ENCODE peak calls at places on chromosomes 11 and 22, in five cellular contexts. One of them, this sample, is unnamed.

GRCh38 chr11:133530501-133530835 is 1.8 kb downstream of the OPCML start:
- DNase-seq in IMR-90: no peak
- DNase-seq in H1: no peak
- DNase-seq in mesenchymal stem cell: no peak
- DNase-seq in H9: peak
- DNase-seq in this sample: no peak

GRCh38 chr11:103851166-103851651 is 185.2 kb upstream of the DDI1 start:
- DNase-seq in IMR-90: peak
- DNase-seq in H1: no peak
- DNase-seq in mesenchymal stem cell: peak
- DNase-seq in H9: no peak
- DNase-seq in this sample: no peak

GRCh38 chr11:64888406-64888757 is 10.0 kb upstream of the EHD1 start:
- DNase-seq in IMR-90: no peak
- DNase-seq in H1: no peak
- DNase-seq in mesenchymal stem cell: no peak
- DNase-seq in H9: no peak
- DNase-seq in this sample: no peak

GRCh38 chr22:36405671-36406070 is 17.9 kb upstream of the MYH9 start:
- DNase-seq in IMR-90: no peak
- DNase-seq in H1: no peak
- DNase-seq in mesenchymal stem cell: peak
- DNase-seq in H9: no peak
- DNase-seq in this sample: no peak

GRCh38 chr22:37032535-37033460 is 13.3 kb downstream of the MPST start:
- DNase-seq in IMR-90: peak
- DNase-seq in H1: peak
- DNase-seq in mesenchymal stem cell: peak
- DNase-seq in H9: no peak
- DNase-seq in this sample: peak

GRCh38 chr11:2468363-2469240 is 23.8 kb downstream of the KCNQ1 start:
- DNase-seq in IMR-90: no peak
- DNase-seq in H1: no peak
- DNase-seq in mesenchymal stem cell: no peak
- DNase-seq in H9: no peak
- DNase-seq in this sample: no peak

GRCh38 chr11:30377347-30377746 is 54.4 kb downstream of the ARL14EP start:
- DNase-seq in IMR-90: no peak
- DNase-seq in H1: no peak
- DNase-seq in mesenchymal stem cell: no peak
- DNase-seq in H9: no peak
- DNase-seq in this sample: no peak

GRCh38 chr11:35144103-35144741 is 5.3 kb downstream of the CD44 start:
- DNase-seq in IMR-90: peak
- DNase-seq in H1: no peak
- DNase-seq in mesenchymal stem cell: peak
- DNase-seq in H9: no peak
- DNase-seq in this sample: no peak

GRCh38 chr11:66267379-66268209 is 845 bp upstream of the RAB1B start:
- DNase-seq in IMR-90: peak
- DNase-seq in H1: peak
- DNase-seq in mesenchymal stem cell: peak
- DNase-seq in H9: peak
- DNase-seq in this sample: peak

GRCh38 chr11:80700386-80700785 is 1259.6 kb upstream of the TENM4 start:
- DNase-seq in IMR-90: no peak
- DNase-seq in H1: no peak
- DNase-seq in mesenchymal stem cell: peak
- DNase-seq in H9: no peak
- DNase-seq in this sample: no peak

GRCh38 chr11:47184711-47185304 is 1.4 kb downstream of the PACSIN3 start:
- DNase-seq in IMR-90: no peak
- DNase-seq in H1: no peak
- DNase-seq in mesenchymal stem cell: peak
- DNase-seq in H9: no peak
- DNase-seq in this sample: no peak

GRCh38 chr22:45975266-45976161 is 1.4 kb downstream of the WNT7B start:
- DNase-seq in IMR-90: no peak
- DNase-seq in H1: no peak
- DNase-seq in mesenchymal stem cell: no peak
- DNase-seq in H9: no peak
- DNase-seq in this sample: peak

GRCh38 chr22:22684605-22685561 is 40.5 kb downstream of the GGTLC2 start:
- DNase-seq in IMR-90: peak
- DNase-seq in H1: peak
- DNase-seq in mesenchymal stem cell: peak
- DNase-seq in H9: peak
- DNase-seq in this sample: no peak

GRCh38 chr11:65606876-65607613 is 7.0 kb downstream of the MAP3K11 start:
- DNase-seq in IMR-90: peak
- DNase-seq in H1: peak
- DNase-seq in mesenchymal stem cell: peak
- DNase-seq in H9: peak
- DNase-seq in this sample: peak

GRCh38 chr11:102470257-102470656 is 17.7 kb upstream of the TMEM123 start:
- DNase-seq in IMR-90: no peak
- DNase-seq in H1: no peak
- DNase-seq in mesenchymal stem cell: no peak
- DNase-seq in H9: no peak
- DNase-seq in this sample: no peak

GRCh38 chr11:33835143-33835878 is 56.6 kb downstream of the LMO2 start:
- DNase-seq in IMR-90: peak
- DNase-seq in H1: no peak
- DNase-seq in mesenchymal stem cell: peak
- DNase-seq in H9: no peak
- DNase-seq in this sample: peak

GRCh38 chr11:5620606-5621521 is 3.9 kb upstream of the TRIM34 start:
- DNase-seq in IMR-90: peak
- DNase-seq in H1: no peak
- DNase-seq in mesenchymal stem cell: peak
- DNase-seq in H9: no peak
- DNase-seq in this sample: peak

GRCh38 chr22:49689255-49689770 is 138.4 kb downstream of the BRD1 start:
- DNase-seq in IMR-90: no peak
- DNase-seq in H1: no peak
- DNase-seq in mesenchymal stem cell: no peak
- DNase-seq in H9: peak
- DNase-seq in this sample: no peak

GRCh38 chr11:96339704-96340554 is 3.1 kb downstream of the MAML2 start:
- DNase-seq in IMR-90: peak
- DNase-seq in H1: no peak
- DNase-seq in mesenchymal stem cell: peak
- DNase-seq in H9: no peak
- DNase-seq in this sample: no peak

GRCh38 chr11:111944139-111944538 is 7.0 kb downstream of the DIXDC1 start:
- DNase-seq in IMR-90: peak
- DNase-seq in H1: no peak
- DNase-seq in mesenchymal stem cell: peak
- DNase-seq in H9: no peak
- DNase-seq in this sample: peak

GRCh38 chr11:68882391-68882790 is 21.2 kb downstream of the MRPL21 start:
- DNase-seq in IMR-90: no peak
- DNase-seq in H1: no peak
- DNase-seq in mesenchymal stem cell: no peak
- DNase-seq in H9: no peak
- DNase-seq in this sample: no peak

GRCh38 chr11:26025680-26026079 is 306.2 kb upstream of the ANO3 start:
- DNase-seq in IMR-90: peak
- DNase-seq in H1: no peak
- DNase-seq in mesenchymal stem cell: no peak
- DNase-seq in H9: no peak
- DNase-seq in this sample: peak

GRCh38 chr11:111019931-111020381 is 225.6 kb upstream of the POU2AF2 start:
- DNase-seq in IMR-90: peak
- DNase-seq in H1: no peak
- DNase-seq in mesenchymal stem cell: peak
- DNase-seq in H9: no peak
- DNase-seq in this sample: no peak

GRCh38 chr22:47390026-47390970 is 627.8 kb downstream of the TBC1D22A start:
- DNase-seq in IMR-90: no peak
- DNase-seq in H1: no peak
- DNase-seq in mesenchymal stem cell: no peak
- DNase-seq in H9: no peak
- DNase-seq in this sample: no peak

GRCh38 chr22:24128631-24129601 is 52.4 kb upstream of the SUSD2 start:
- DNase-seq in IMR-90: no peak
- DNase-seq in H1: no peak
- DNase-seq in mesenchymal stem cell: no peak
- DNase-seq in H9: no peak
- DNase-seq in this sample: no peak

GRCh38 chr11:36109850-36110606 is 166.2 kb downstream of the LDLRAD3 start:
- DNase-seq in IMR-90: no peak
- DNase-seq in H1: no peak
- DNase-seq in mesenchymal stem cell: no peak
- DNase-seq in H9: peak
- DNase-seq in this sample: no peak

GRCh38 chr11:131471976-131472375 is 101.6 kb downstream of the NTM start:
- DNase-seq in IMR-90: no peak
- DNase-seq in H1: no peak
- DNase-seq in mesenchymal stem cell: no peak
- DNase-seq in H9: no peak
- DNase-seq in this sample: no peak

GRCh38 chr11:115503886-115504278 is 333 bp downstream of the CADM1 start:
- DNase-seq in IMR-90: no peak
- DNase-seq in H1: no peak
- DNase-seq in mesenchymal stem cell: no peak
- DNase-seq in H9: no peak
- DNase-seq in this sample: no peak

GRCh38 chr11:70503878-70504240 is 105.5 kb downstream of the CTTN start:
- DNase-seq in IMR-90: no peak
- DNase-seq in H1: no peak
- DNase-seq in mesenchymal stem cell: peak
- DNase-seq in H9: peak
- DNase-seq in this sample: no peak

GRCh38 chr22:17121235-17122195 is at the start of gene TMEM121B:
- DNase-seq in IMR-90: peak
- DNase-seq in H1: peak
- DNase-seq in mesenchymal stem cell: peak
- DNase-seq in H9: peak
- DNase-seq in this sample: no peak

GRCh38 chr11:14026961-14027360 is 64.4 kb downstream of the SPON1 start:
- DNase-seq in IMR-90: peak
- DNase-seq in H1: no peak
- DNase-seq in mesenchymal stem cell: no peak
- DNase-seq in H9: no peak
- DNase-seq in this sample: no peak

GRCh38 chr11:24239016-24239720 is 257.7 kb upstream of the LUZP2 start:
- DNase-seq in IMR-90: peak
- DNase-seq in H1: no peak
- DNase-seq in mesenchymal stem cell: peak
- DNase-seq in H9: no peak
- DNase-seq in this sample: no peak

GRCh38 chr11:118295834-118296454 is 8.6 kb upstream of the CD3E start:
- DNase-seq in IMR-90: peak
- DNase-seq in H1: no peak
- DNase-seq in mesenchymal stem cell: peak
- DNase-seq in H9: no peak
- DNase-seq in this sample: no peak

GRCh38 chr22:43031617-43032016 is 16.7 kb upstream of the PACSIN2 start:
- DNase-seq in IMR-90: no peak
- DNase-seq in H1: no peak
- DNase-seq in mesenchymal stem cell: peak
- DNase-seq in H9: no peak
- DNase-seq in this sample: no peak

GRCh38 chr22:38033522-38034277 is 23.5 kb upstream of the PICK1 start:
- DNase-seq in IMR-90: no peak
- DNase-seq in H1: no peak
- DNase-seq in mesenchymal stem cell: no peak
- DNase-seq in H9: peak
- DNase-seq in this sample: no peak

GRCh38 chr11:132111781-132112380 is 741.5 kb downstream of the NTM start:
- DNase-seq in IMR-90: peak
- DNase-seq in H1: no peak
- DNase-seq in mesenchymal stem cell: peak
- DNase-seq in H9: no peak
- DNase-seq in this sample: no peak

GRCh38 chr11:11478687-11479086 is 125.6 kb upstream of the CSNK2A3 start:
- DNase-seq in IMR-90: no peak
- DNase-seq in H1: peak
- DNase-seq in mesenchymal stem cell: no peak
- DNase-seq in H9: peak
- DNase-seq in this sample: no peak

GRCh38 chr11:65262381-65262680 is 569 bp downstream of the POLA2 start:
- DNase-seq in IMR-90: no peak
- DNase-seq in H1: peak
- DNase-seq in mesenchymal stem cell: no peak
- DNase-seq in H9: no peak
- DNase-seq in this sample: no peak

GRCh38 chr22:44595841-44596341 is 97.9 kb upstream of the RTL6 start:
- DNase-seq in IMR-90: peak
- DNase-seq in H1: no peak
- DNase-seq in mesenchymal stem cell: peak
- DNase-seq in H9: no peak
- DNase-seq in this sample: no peak
- H3K14ac ChIP-seq in IMR-90: no peak
- H3K14ac ChIP-seq in H1: no peak
- H3K14ac ChIP-seq in mesenchymal stem cell: no peak
- H3K14ac ChIP-seq in H9: no peak
- H3K14ac ChIP-seq in this sample: no peak

GRCh38 chr22:19719488-19720021 is 3.8 kb upstream of the GP1BB start:
- DNase-seq in IMR-90: no peak
- DNase-seq in H1: no peak
- DNase-seq in mesenchymal stem cell: no peak
- DNase-seq in H9: no peak
- DNase-seq in this sample: no peak
- H3K18ac ChIP-seq in IMR-90: no peak
- H3K18ac ChIP-seq in H1: no peak
- H3K18ac ChIP-seq in mesenchymal stem cell: no peak
- H3K18ac ChIP-seq in H9: no peak
- H3K18ac ChIP-seq in this sample: no peak

GRCh38 chr22:39468487-39469325 is 11.9 kb downstream of the MGAT3 start:
- DNase-seq in IMR-90: no peak
- DNase-seq in H1: no peak
- DNase-seq in mesenchymal stem cell: no peak
- DNase-seq in H9: no peak
- DNase-seq in this sample: no peak
- H3K14ac ChIP-seq in IMR-90: no peak
- H3K14ac ChIP-seq in H1: no peak
- H3K14ac ChIP-seq in mesenchymal stem cell: peak
- H3K14ac ChIP-seq in H9: no peak
- H3K14ac ChIP-seq in this sample: no peak

GRCh38 chr11:120183701-120184141 is 27.1 kb upstream of the OAF start:
- DNase-seq in IMR-90: no peak
- DNase-seq in H1: peak
- DNase-seq in mesenchymal stem cell: no peak
- DNase-seq in H9: no peak
- DNase-seq in this sample: no peak
- H3K18ac ChIP-seq in IMR-90: no peak
- H3K18ac ChIP-seq in H1: no peak
- H3K18ac ChIP-seq in mesenchymal stem cell: no peak
- H3K18ac ChIP-seq in H9: no peak
- H3K18ac ChIP-seq in this sample: no peak

This sample was measured in trophoblast cell.